ENCODE peak calls at places on chromosomes 7 and 10, in ten cellular contexts. One of them, this sample, is unnamed.

GRCh38 chr7:45690762-45691150 is 116.6 kb downstream of the ADCY1 start:
- DNase-seq in A549: no peak
- DNase-seq in NCI-H510A treated with DMSO at 0.1 percent for 48 hours: no peak
- DNase-seq in EL: no peak
- DNase-seq in HTR-8/SVneo: no peak
- DNase-seq in WTC11: no peak
- DNase-seq in DND-41: no peak
- DNase-seq in RWPE1: no peak
- DNase-seq in stimulated activated CD4-positive, alpha-beta T cell treated with anti-CD3 and anti-CD28 coated beads, Interleukin-4, amount 100 ng/mL, for 24 hours: no peak
- DNase-seq in EH: no peak
- DNase-seq in this sample: no peak

GRCh38 chr7:19455508-19456132 is 253.2 kb downstream of the POLR1F start:
- DNase-seq in stimulated activated CD4-positive, alpha-beta T cell treated with anti-CD3 and anti-CD28 coated beads, Interleukin-4, amount 100 ng/mL, for 24 hours: no peak
- DNase-seq in EH: no peak
- DNase-seq in A549: no peak
- DNase-seq in HTR-8/SVneo: no peak
- DNase-seq in WTC11: no peak
- DNase-seq in DND-41: no peak
- DNase-seq in EL: no peak
- DNase-seq in NCI-H510A treated with DMSO at 0.1 percent for 48 hours: no peak
- DNase-seq in RWPE1: no peak
- DNase-seq in this sample: no peak

GRCh38 chr7:120273476-120273975 is 551 bp downstream of the KCND2 start:
- DNase-seq in A549: peak; percentile 6
- DNase-seq in EL: peak; percentile 0
- DNase-seq in EH: no peak
- DNase-seq in RWPE1: peak; percentile 8
- DNase-seq in NCI-H510A treated with DMSO at 0.1 percent for 48 hours: peak; percentile 49
- DNase-seq in DND-41: no peak
- DNase-seq in HTR-8/SVneo: no peak
- DNase-seq in stimulated activated CD4-positive, alpha-beta T cell treated with anti-CD3 and anti-CD28 coated beads, Interleukin-4, amount 100 ng/mL, for 24 hours: no peak
- DNase-seq in WTC11: peak; percentile 72
- DNase-seq in this sample: no peak

GRCh38 chr10:129785536-129785981 is 178.5 kb downstream of the EBF3 start:
- DNase-seq in DND-41: no peak
- DNase-seq in stimulated activated CD4-positive, alpha-beta T cell treated with anti-CD3 and anti-CD28 coated beads, Interleukin-4, amount 100 ng/mL, for 24 hours: no peak
- DNase-seq in EH: no peak
- DNase-seq in A549: no peak
- DNase-seq in RWPE1: no peak
- DNase-seq in EL: no peak
- DNase-seq in WTC11: no peak
- DNase-seq in HTR-8/SVneo: no peak
- DNase-seq in NCI-H510A treated with DMSO at 0.1 percent for 48 hours: no peak
- DNase-seq in this sample: no peak

GRCh38 chr10:121032460-121032859 is 181.3 kb downstream of the WDR11 start:
- DNase-seq in RWPE1: no peak
- DNase-seq in HTR-8/SVneo: no peak
- DNase-seq in A549: no peak
- DNase-seq in EL: no peak
- DNase-seq in WTC11: no peak
- DNase-seq in stimulated activated CD4-positive, alpha-beta T cell treated with anti-CD3 and anti-CD28 coated beads, Interleukin-4, amount 100 ng/mL, for 24 hours: no peak
- DNase-seq in DND-41: no peak
- DNase-seq in NCI-H510A treated with DMSO at 0.1 percent for 48 hours: no peak
- DNase-seq in EH: no peak
- DNase-seq in this sample: no peak

GRCh38 chr10:29924436-29924835 is 134.9 kb downstream of the JCAD start:
- DNase-seq in RWPE1: no peak
- DNase-seq in A549: no peak
- DNase-seq in DND-41: no peak
- DNase-seq in stimulated activated CD4-positive, alpha-beta T cell treated with anti-CD3 and anti-CD28 coated beads, Interleukin-4, amount 100 ng/mL, for 24 hours: no peak
- DNase-seq in HTR-8/SVneo: no peak
- DNase-seq in EL: no peak
- DNase-seq in WTC11: no peak
- DNase-seq in EH: no peak
- DNase-seq in NCI-H510A treated with DMSO at 0.1 percent for 48 hours: no peak
- DNase-seq in this sample: no peak

GRCh38 chr10:125205431-125205830 is 45.1 kb upstream of the CTBP2 start:
- DNase-seq in HTR-8/SVneo: no peak
- DNase-seq in WTC11: no peak
- DNase-seq in stimulated activated CD4-positive, alpha-beta T cell treated with anti-CD3 and anti-CD28 coated beads, Interleukin-4, amount 100 ng/mL, for 24 hours: no peak
- DNase-seq in EL: no peak
- DNase-seq in EH: no peak
- DNase-seq in RWPE1: no peak
- DNase-seq in DND-41: no peak
- DNase-seq in A549: no peak
- DNase-seq in NCI-H510A treated with DMSO at 0.1 percent for 48 hours: no peak
- DNase-seq in this sample: no peak

GRCh38 chr10:84179059-84179710 is 5.6 kb downstream of the GPR15LG start:
- DNase-seq in RWPE1: peak; percentile 98
- DNase-seq in DND-41: no peak
- DNase-seq in NCI-H510A treated with DMSO at 0.1 percent for 48 hours: peak; percentile 75
- DNase-seq in EH: peak; percentile 44
- DNase-seq in HTR-8/SVneo: no peak
- DNase-seq in WTC11: no peak
- DNase-seq in EL: peak; percentile 34
- DNase-seq in stimulated activated CD4-positive, alpha-beta T cell treated with anti-CD3 and anti-CD28 coated beads, Interleukin-4, amount 100 ng/mL, for 24 hours: no peak
- DNase-seq in A549: peak; percentile 29
- DNase-seq in this sample: no peak

GRCh38 chr7:55005241-55005836 is 13.5 kb upstream of the EGFR start:
- DNase-seq in EL: no peak
- DNase-seq in DND-41: no peak
- DNase-seq in WTC11: no peak
- DNase-seq in A549: no peak
- DNase-seq in EH: no peak
- DNase-seq in stimulated activated CD4-positive, alpha-beta T cell treated with anti-CD3 and anti-CD28 coated beads, Interleukin-4, amount 100 ng/mL, for 24 hours: no peak
- DNase-seq in RWPE1: no peak
- DNase-seq in HTR-8/SVneo: no peak
- DNase-seq in NCI-H510A treated with DMSO at 0.1 percent for 48 hours: no peak
- DNase-seq in this sample: no peak

GRCh38 chr10:28991738-28992270 is 297.1 kb upstream of the LYZL1 start:
- DNase-seq in WTC11: peak; percentile 79
- DNase-seq in RWPE1: peak; percentile 43
- DNase-seq in EH: peak; percentile 80
- DNase-seq in EL: peak; percentile 78
- DNase-seq in HTR-8/SVneo: peak; percentile 10
- DNase-seq in NCI-H510A treated with DMSO at 0.1 percent for 48 hours: peak; percentile 47
- DNase-seq in A549: peak; percentile 82
- DNase-seq in stimulated activated CD4-positive, alpha-beta T cell treated with anti-CD3 and anti-CD28 coated beads, Interleukin-4, amount 100 ng/mL, for 24 hours: peak; percentile 21
- DNase-seq in DND-41: peak; percentile 46
- DNase-seq in this sample: peak; percentile 23

GRCh38 chr10:30284860-30285594 is 64.1 kb downstream of the MTPAP start:
- DNase-seq in WTC11: no peak
- DNase-seq in NCI-H510A treated with DMSO at 0.1 percent for 48 hours: no peak
- DNase-seq in RWPE1: peak; percentile 34
- DNase-seq in EH: peak; percentile 46
- DNase-seq in EL: peak; percentile 45
- DNase-seq in stimulated activated CD4-positive, alpha-beta T cell treated with anti-CD3 and anti-CD28 coated beads, Interleukin-4, amount 100 ng/mL, for 24 hours: no peak
- DNase-seq in HTR-8/SVneo: peak; percentile 27
- DNase-seq in DND-41: no peak
- DNase-seq in A549: no peak
- DNase-seq in this sample: no peak

GRCh38 chr10:77418211-77418640 is 219.4 kb downstream of the KCNMA1 start:
- DNase-seq in EL: no peak
- DNase-seq in NCI-H510A treated with DMSO at 0.1 percent for 48 hours: no peak
- DNase-seq in WTC11: no peak
- DNase-seq in HTR-8/SVneo: no peak
- DNase-seq in EH: peak; percentile 48
- DNase-seq in RWPE1: no peak
- DNase-seq in DND-41: no peak
- DNase-seq in A549: no peak
- DNase-seq in stimulated activated CD4-positive, alpha-beta T cell treated with anti-CD3 and anti-CD28 coated beads, Interleukin-4, amount 100 ng/mL, for 24 hours: no peak
- DNase-seq in this sample: no peak

GRCh38 chr7:157263156-157263555 is 73.6 kb upstream of the DNAJB6 start:
- DNase-seq in WTC11: no peak
- DNase-seq in RWPE1: no peak
- DNase-seq in A549: no peak
- DNase-seq in DND-41: no peak
- DNase-seq in EL: no peak
- DNase-seq in NCI-H510A treated with DMSO at 0.1 percent for 48 hours: no peak
- DNase-seq in HTR-8/SVneo: no peak
- DNase-seq in stimulated activated CD4-positive, alpha-beta T cell treated with anti-CD3 and anti-CD28 coated beads, Interleukin-4, amount 100 ng/mL, for 24 hours: no peak
- DNase-seq in EH: no peak
- DNase-seq in this sample: no peak

This sample was measured in activated CD4-positive, alpha-beta memory T cell treated with anti-CD3 and anti-CD28 coated beads, Interleukin-2, amount 10 ng/mL, durations not matched to agents 7 days and 5 days.